ENCODE peak calls at places on chromosomes 6 and 20, in four cellular contexts. E, S, G and H are unnamed samples.

GRCh38 chr20:34318609-34319443 is 15.7 kb upstream of the AHCY start:
- DNase-seq in E (no peak), S (no peak), G (no peak), H (no peak)

GRCh38 chr20:52402514-52402913 is 210.9 kb upstream of the ZFP64 start:
- DNase-seq in E (no peak), S (no peak), G (no peak), H (no peak)

GRCh38 chr6:159062564-159062945 is 17.8 kb upstream of the TAGAP start:
- DNase-seq in E (no peak), S (no peak), G (no peak), H (no peak)

GRCh38 chr20:36538026-36538764 is 3.1 kb upstream of the MYL9 start:
- DNase-seq in E (no peak), S (no peak), G (no peak), H (no peak)

GRCh38 chr20:39631557-39631956 is 669.4 kb downstream of the DHX35 start:
- DNase-seq in E (no peak), S (no peak), G (no peak), H (peak)

GRCh38 chr6:73413102-73413501 is 18.5 kb downstream of the DDX43 start:
- DNase-seq in E (no peak), S (no peak), G (no peak), H (no peak)

GRCh38 chr20:34042286-34042685 is 48.6 kb downstream of the RALY start:
- DNase-seq in E (no peak), S (no peak), G (no peak), H (no peak)

GRCh38 chr6:14540859-14541540 is 423.4 kb downstream of the CD83 start:
- DNase-seq in E (peak), S (no peak), G (peak), H (peak)

GRCh38 chr6:125169058-125169457 is 15.5 kb downstream of the TPD52L1 start:
- DNase-seq in E (no peak), S (no peak), G (no peak), H (no peak)

GRCh38 chr6:107811591-107812218 is 12.4 kb downstream of the SCML4 start:
- DNase-seq in E (no peak), S (no peak), G (no peak), H (peak)

GRCh38 chr20:60137657-60138245 is 179.5 kb downstream of the CDH26 start:
- DNase-seq in E (no peak), S (peak), G (no peak), H (peak)

GRCh38 chr6:157597461-157598312 is 216.7 kb downstream of the ZDHHC14 start:
- DNase-seq in E (peak), S (no peak), G (peak), H (peak)

GRCh38 chr6:45420083-45420908 is 42.6 kb upstream of the SUPT3H start:
- DNase-seq in E (no peak), S (no peak), G (peak), H (no peak)

GRCh38 chr6:98777762-98778161 is 56.6 kb upstream of the POU3F2 start:
- DNase-seq in E (no peak), S (no peak), G (no peak), H (no peak)

GRCh38 chr6:81293896-81294295 is 458.6 kb downstream of the TENT5A start:
- DNase-seq in E (no peak), S (no peak), G (no peak), H (peak)

GRCh38 chr6:143822584-143823024 is 20.5 kb upstream of the LTV1 start:
- DNase-seq in E (no peak), S (no peak), G (no peak), H (peak)

GRCh38 chr6:32181890-32182529 is 2.0 kb downstream of the AGER start:
- DNase-seq in E (no peak), S (no peak), G (no peak), H (no peak)
- H3K9ac ChIP-seq in E (no peak), S (no peak), G (no peak), H (no peak)

GRCh38 chr20:5719861-5720401 is 30.3 kb upstream of the SHLD1 start:
- DNase-seq in E (no peak), S (no peak), G (no peak), H (no peak)

GRCh38 chr20:5718896-5719595 is 31.2 kb upstream of the SHLD1 start:
- DNase-seq in E (no peak), S (no peak), G (no peak), H (no peak)

GRCh38 chr20:5716953-5717352 is 33.2 kb upstream of the SHLD1 start:
- DNase-seq in E (no peak), S (no peak), G (no peak), H (no peak)

GRCh38 chr20:5722927-5723326 is 27.3 kb upstream of the SHLD1 start:
- DNase-seq in E (no peak), S (no peak), G (no peak), H (no peak)

GRCh38 chr20:5720696-5721095 is 29.5 kb upstream of the SHLD1 start:
- DNase-seq in E (no peak), S (no peak), G (no peak), H (no peak)
- H2BK5ac ChIP-seq in E (no peak), S (no peak), G (no peak), H (no peak)

DNA sequence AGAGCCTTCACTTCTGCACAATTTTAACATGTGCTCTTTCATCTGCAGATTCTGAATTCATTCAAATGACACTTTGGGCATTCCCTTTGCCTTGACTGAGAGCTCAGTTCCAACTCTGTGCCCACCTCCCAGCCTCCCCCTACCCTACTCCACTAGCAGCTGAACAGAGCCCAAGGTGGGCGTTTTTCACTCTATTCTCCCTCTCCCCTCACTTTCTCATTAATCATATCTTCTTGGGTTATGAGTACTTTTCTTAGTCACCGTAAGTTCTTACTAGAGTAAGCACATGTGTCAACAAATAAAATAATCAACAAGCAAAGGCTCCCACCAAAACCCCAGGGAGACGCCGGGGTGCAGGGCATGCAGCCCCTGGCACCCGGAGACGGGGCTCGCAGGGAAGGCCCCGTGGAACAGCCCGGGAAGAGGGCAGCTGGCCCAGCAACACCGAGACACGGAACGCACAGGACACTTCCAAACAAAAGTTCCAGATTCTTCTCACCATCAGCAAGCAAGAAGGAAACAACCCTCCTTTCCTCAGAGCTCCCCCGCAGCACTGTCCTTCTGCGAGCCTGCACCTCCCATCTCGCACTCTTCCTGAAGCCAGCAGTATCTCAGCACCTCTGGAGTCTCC is 34.1 kb downstream of the TAF4 start:
- DNase-seq in E (no peak), S (no peak), G (no peak), H (no peak)
- H3K9ac ChIP-seq in E (no peak), S (no peak), G (no peak), H (no peak)

DNA sequence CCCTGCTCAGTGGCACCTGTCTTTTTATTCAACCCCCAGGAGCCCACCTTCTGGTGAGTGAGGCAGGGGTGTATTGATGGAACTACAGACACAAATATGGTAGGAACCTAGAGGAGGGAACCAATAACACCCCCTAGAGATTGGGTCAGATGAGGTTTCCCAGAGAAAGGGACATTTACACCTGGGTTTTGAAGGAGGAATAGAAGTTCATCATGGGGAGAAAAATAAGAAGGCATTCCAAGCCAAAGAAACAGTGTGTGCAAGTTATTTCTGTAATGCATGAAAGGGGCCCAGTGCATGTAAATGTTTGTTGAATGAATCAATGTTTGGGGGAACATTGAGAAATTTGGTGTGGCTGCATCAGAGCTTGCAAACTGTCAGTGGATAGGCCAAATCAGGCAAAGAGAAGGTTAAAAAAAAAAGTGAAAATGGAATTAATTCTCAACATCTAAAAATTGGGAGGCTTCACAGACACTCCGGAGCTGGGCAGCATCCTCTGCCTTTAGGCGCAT is 11.1 kb upstream of the KIAA1755 start:
- DNase-seq in E (no peak), S (no peak), G (no peak), H (no peak)
- H2BK5ac ChIP-seq in E (no peak), S (no peak), G (no peak), H (no peak)